ENCODE peak calls at places on chromosome 20, in ten cellular contexts. C, E, R, J, Q, K, V, W, Z and X are unnamed samples.

GRCh38 chr20:20781029-20781428 is 68.6 kb upstream of the RALGAPA2 start:
- DNase-seq in C (no peak), E (no peak), R (no peak), J (no peak), Q (no peak), K (no peak), V (no peak), W (no peak), Z (no peak), X (no peak)

GRCh38 chr20:59962155-59962554 is 3.9 kb downstream of the CDH26 start:
- DNase-seq in C (no peak), E (no peak), R (no peak), J (no peak), Q (no peak), K (no peak), V (no peak), W (no peak), Z (no peak), X (no peak)

GRCh38 chr20:33817411-33817810 is 6.3 kb downstream of the CHMP4B start:
- DNase-seq in C (no peak), E (no peak), R (no peak), J (no peak), Q (no peak), K (no peak), V (no peak), W (no peak), Z (no peak), X (no peak)

GRCh38 chr20:17573493-17573892 is 3.6 kb downstream of the DSTN start:
- DNase-seq in C (no peak), E (no peak), R (no peak), J (no peak), Q (no peak), K (no peak), V (no peak), W (no peak), Z (no peak), X (no peak)

GRCh38 chr20:17617212-17617867 is 47.5 kb downstream of the DSTN start:
- DNase-seq in C (peak), E (no peak), R (peak), J (peak), Q (peak), K (peak), V (peak), W (peak), Z (peak), X (peak)

GRCh38 chr20:36141310-36141709 is 13.2 kb upstream of the EPB41L1 start:
- DNase-seq in C (no peak), E (no peak), R (no peak), J (no peak), Q (no peak), K (no peak), V (no peak), W (no peak), Z (no peak), X (no peak)

GRCh38 chr20:20417891-20418676 is 50.2 kb downstream of the INSM1 start:
- DNase-seq in C (no peak), E (no peak), R (no peak), J (no peak), Q (no peak), K (no peak), V (no peak), W (no peak), Z (no peak), X (no peak)

GRCh38 chr20:34720266-34720665 is 16.1 kb downstream of the TP53INP2 start:
- DNase-seq in C (no peak), E (no peak), R (no peak), J (no peak), Q (no peak), K (no peak), V (no peak), W (no peak), Z (no peak), X (no peak)

GRCh38 chr20:17635846-17636245 is 46.2 kb downstream of the RRBP1 start:
- DNase-seq in C (no peak), E (no peak), R (no peak), J (no peak), Q (no peak), K (no peak), V (no peak), W (no peak), Z (no peak), X (no peak)

GRCh38 chr20:47468290-47469050 is 33.2 kb upstream of the NCOA3 start:
- DNase-seq in C (no peak), E (no peak), R (no peak), J (peak), Q (no peak), K (no peak), V (no peak), W (no peak), Z (no peak), X (no peak)

GRCh38 chr20:32636278-32636677 is 37.5 kb downstream of the C20orf203 start:
- DNase-seq in C (no peak), E (no peak), R (no peak), J (no peak), Q (no peak), K (no peak), V (peak), W (peak), Z (no peak), X (no peak)

GRCh38 chr20:51531141-51531710 is 11.3 kb downstream of the NFATC2 start:
- DNase-seq in C (no peak), E (no peak), R (no peak), J (no peak), Q (no peak), K (peak), V (no peak), W (no peak), Z (peak), X (no peak)

GRCh38 chr20:23151885-23152284 is 65.8 kb upstream of the CD93 start:
- DNase-seq in C (no peak), E (no peak), R (no peak), J (peak), Q (no peak), K (no peak), V (no peak), W (no peak), Z (no peak), X (peak)

GRCh38 chr20:61159940-61160688 is 91.9 kb upstream of the CDH4 start:
- DNase-seq in C (no peak), E (no peak), R (no peak), J (no peak), Q (no peak), K (no peak), V (no peak), W (no peak), Z (no peak), X (no peak)

GRCh38 chr20:61163027-61163426 is 89.0 kb upstream of the CDH4 start:
- DNase-seq in C (no peak), E (no peak), R (no peak), J (no peak), Q (no peak), K (no peak), V (no peak), W (no peak), Z (no peak), X (no peak)

GRCh38 chr20:61162506-61162905 is 89.6 kb upstream of the CDH4 start:
- DNase-seq in C (no peak), E (no peak), R (no peak), J (no peak), Q (no peak), K (no peak), V (no peak), W (no peak), Z (no peak), X (no peak)

GRCh38 chr20:61157301-61157700 is 94.8 kb upstream of the CDH4 start:
- DNase-seq in C (no peak), E (no peak), R (no peak), J (no peak), Q (no peak), K (no peak), V (no peak), W (no peak), Z (no peak), X (no peak)

DNA sequence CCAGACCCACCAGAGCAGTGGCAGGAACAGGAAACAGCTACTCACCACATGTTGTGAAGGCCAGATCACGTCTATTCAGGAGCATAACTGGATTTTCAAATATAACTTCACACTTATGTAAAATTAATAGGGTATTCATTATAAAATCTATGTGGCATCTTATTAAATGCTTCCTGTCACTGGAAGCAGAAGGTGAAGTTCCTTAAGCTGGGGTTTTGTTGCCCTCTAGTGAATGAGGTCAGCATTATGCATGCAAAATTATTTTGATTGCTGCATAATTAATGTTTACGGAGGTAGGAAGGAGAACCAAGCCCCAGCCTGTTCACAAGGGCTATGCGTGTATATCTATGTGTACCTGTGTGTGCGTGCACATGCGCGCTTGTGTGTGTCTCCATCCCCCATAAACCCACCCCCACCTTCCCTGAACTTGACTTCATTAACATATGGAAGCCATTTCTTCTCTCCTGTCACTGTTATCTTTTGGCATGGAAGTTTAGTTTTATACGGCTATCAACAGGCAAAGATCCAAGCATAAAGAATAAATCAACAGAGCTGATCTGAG is 90.3 kb upstream of the CDH4 start:
- DNase-seq in C (no peak), E (no peak), R (no peak), J (no peak), Q (no peak), K (no peak), V (no peak), W (no peak), Z (no peak), X (no peak)
- TF ChIP-seq CTCF in C (no peak), E (no peak), R (no peak), J (no peak), Q (no peak), K (no peak), V (no peak), W (no peak), Z (no peak), X (no peak)

DNA sequence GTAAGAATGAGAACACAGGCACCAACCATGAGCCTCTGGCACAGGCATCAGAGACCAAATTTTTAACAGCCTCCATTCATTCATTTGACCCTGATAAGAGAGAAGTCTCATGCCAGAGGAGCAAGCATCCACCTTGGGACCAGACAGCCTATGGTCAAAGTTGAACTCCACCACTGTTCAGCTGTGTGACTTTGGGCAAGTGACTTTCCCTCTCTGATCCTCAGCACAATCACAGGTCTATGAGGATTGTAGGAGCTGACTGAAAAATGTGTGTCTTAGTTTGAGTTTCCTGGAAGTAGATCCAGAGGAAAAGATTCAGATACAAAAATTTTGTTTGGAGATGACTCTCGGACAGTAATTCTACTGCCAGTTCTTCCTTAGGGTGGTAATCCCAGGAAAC is 645.1 kb upstream of the DEFB115 start:
- DNase-seq in C (no peak), E (no peak), R (no peak), J (no peak), Q (no peak), K (no peak), V (no peak), W (no peak), Z (no peak), X (no peak)
- TF ChIP-seq CTCF in C (no peak), E (no peak), R (no peak), J (no peak), Q (no peak), K (no peak), V (no peak), W (no peak), Z (no peak), X (no peak)

DNA sequence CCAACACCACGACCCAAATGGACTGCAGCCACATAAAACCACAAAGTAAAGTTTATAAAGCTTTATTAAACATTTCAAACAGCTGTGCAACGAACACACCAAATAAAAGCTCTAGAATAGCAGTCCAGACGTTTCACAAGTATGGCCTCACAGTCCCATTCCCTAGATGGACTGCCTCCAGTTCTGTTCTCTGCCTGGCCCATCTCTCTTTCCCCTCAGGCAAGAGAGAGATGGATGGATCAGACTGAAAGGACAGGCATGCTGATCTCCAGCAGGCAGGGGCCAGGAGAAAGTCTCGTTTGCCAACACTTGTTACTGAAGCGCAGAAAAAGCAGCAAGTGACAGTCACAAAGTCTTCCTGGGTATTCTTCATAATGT is 3.7 kb upstream of the NNAT start:
- DNase-seq in C (no peak), E (no peak), R (no peak), J (no peak), Q (no peak), K (no peak), V (no peak), W (no peak), Z (no peak), X (no peak)
- TF ChIP-seq CTCF in C (no peak), E (no peak), R (no peak), J (no peak), Q (no peak), K (no peak), V (no peak), W (no peak), Z (no peak), X (no peak)

GRCh38 chr20:9172908-9173307 is 104.0 kb downstream of the PLCB4 start:
- DNase-seq in C (no peak), E (no peak), R (no peak), J (no peak), Q (no peak), K (peak), V (peak), W (no peak), Z (no peak), X (no peak)
- TF ChIP-seq CTCF in C (no peak), E (peak), R (no peak), J (no peak), Q (peak), K (no peak), V (no peak), W (peak), Z (no peak), X (peak)

GRCh38 chr20:5825136-5825719 is 75.0 kb downstream of the SHLD1 start:
- DNase-seq in C (no peak), E (no peak), R (no peak), J (no peak), Q (no peak), K (no peak), V (no peak), W (peak), Z (no peak), X (peak)
- TF ChIP-seq CTCF in C (no peak), E (no peak), R (no peak), J (no peak), Q (no peak), K (no peak), V (no peak), W (peak), Z (no peak), X (peak)

DNA sequence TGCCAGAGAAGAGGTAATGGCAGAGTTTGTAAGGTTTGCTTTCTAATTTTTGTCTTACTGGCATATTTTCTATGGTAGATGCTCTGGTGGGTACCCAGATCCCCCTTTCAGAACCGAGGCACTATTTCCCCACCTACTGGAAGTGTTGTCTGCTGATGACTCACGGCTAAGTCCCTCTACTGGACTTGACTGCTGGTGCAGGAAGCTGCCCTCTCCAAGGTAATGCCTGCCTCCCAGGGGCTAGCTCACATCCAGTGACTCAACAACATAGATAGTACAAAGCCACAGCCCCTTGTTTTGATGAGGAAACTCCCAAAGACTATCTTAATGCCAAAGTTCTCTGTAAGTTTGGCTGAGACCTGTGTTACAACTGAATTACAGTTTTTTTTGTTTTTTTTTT is 285.4 kb upstream of the FLRT3 start:
- DNase-seq in C (no peak), E (no peak), R (no peak), J (peak), Q (no peak), K (peak), V (peak), W (no peak), Z (no peak), X (peak)
- TF ChIP-seq CTCF in C (no peak), E (no peak), R (no peak), J (no peak), Q (no peak), K (peak), V (peak), W (no peak), Z (no peak), X (peak)

GRCh38 chr20:52937701-52938100 is 34.5 kb upstream of the TSHZ2 start:
- DNase-seq in C (no peak), E (no peak), R (no peak), J (no peak), Q (no peak), K (no peak), V (no peak), W (peak), Z (no peak), X (peak)
- TF ChIP-seq CTCF in C (no peak), E (no peak), R (no peak), J (no peak), Q (no peak), K (no peak), V (no peak), W (peak), Z (no peak), X (peak)

GRCh38 chr20:58352454-58352853 is 36.6 kb upstream of the VAPB start:
- DNase-seq in C (no peak), E (no peak), R (no peak), J (no peak), Q (no peak), K (no peak), V (no peak), W (no peak), Z (no peak), X (no peak)

GRCh38 chr20:58344741-58345140 is 35.2 kb downstream of the RAB22A start:
- DNase-seq in C (no peak), E (no peak), R (no peak), J (no peak), Q (no peak), K (peak), V (peak), W (no peak), Z (no peak), X (no peak)

GRCh38 chr20:58349586-58349985 is 39.4 kb upstream of the VAPB start:
- DNase-seq in C (no peak), E (no peak), R (no peak), J (no peak), Q (no peak), K (peak), V (peak), W (no peak), Z (no peak), X (no peak)
- TF ChIP-seq CTCF in C (no peak), E (no peak), R (no peak), J (no peak), Q (no peak), K (peak), V (no peak), W (no peak), Z (no peak), X (no peak)

DNA sequence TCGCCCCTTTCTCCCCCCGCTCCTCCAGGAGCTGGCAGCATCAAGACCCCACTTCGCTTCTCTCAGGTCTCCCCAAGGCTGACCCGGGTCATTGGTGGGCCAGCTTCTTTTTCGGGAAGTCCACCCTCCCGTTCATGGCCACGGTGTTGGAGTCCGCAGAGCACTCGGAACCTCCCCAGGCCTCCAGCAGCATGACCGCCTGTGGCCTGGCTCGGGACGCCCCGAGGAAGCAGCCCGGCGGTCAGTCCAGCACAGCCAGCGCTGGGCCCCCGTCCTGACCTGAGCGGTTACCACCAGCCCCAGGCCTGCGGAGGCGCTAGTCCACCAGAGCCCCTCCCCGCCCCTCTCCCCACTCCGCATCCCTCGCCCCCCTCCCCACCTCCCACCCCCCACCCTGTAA is 1.0 kb downstream of the PPDPF start:
- DNase-seq in C (peak), E (peak), R (no peak), J (no peak), Q (no peak), K (no peak), V (no peak), W (peak), Z (no peak), X (peak)
- TF ChIP-seq CTCF in C (no peak), E (no peak), R (no peak), J (no peak), Q (no peak), K (no peak), V (no peak), W (peak), Z (no peak), X (no peak)